ENCODE peak calls at places on chromosome 17, in seven cellular contexts. N is GM12891, V is heart left ventricle, T is A549, D is ovary, X is tibial nerve, U is endothelial cell of umbilical vein. W is an unnamed sample.

GRCh38 chr17:82059272-82060000 is 6.2 kb downstream of the DUS1L start:
- DNase-seq in N (no peak), V (peak; percentile 21), T (no peak), D (no peak), X (no peak), U (no peak), W (no peak)

GRCh38 chr17:79420318-79421243 is 190.3 kb downstream of the RBFOX3 start:
- DNase-seq in N (no peak), V (no peak), T (peak; percentile 51), D (no peak), X (no peak), U (peak; percentile 3), W (peak; percentile 20)

GRCh38 chr17:76446449-76447231 is 6.3 kb downstream of the UBE2O start:
- DNase-seq in N (no peak), V (no peak), T (peak; percentile 96), D (no peak), X (no peak), U (peak; percentile 28), W (peak; percentile 34)

GRCh38 chr17:79986441-79987186 is 49.1 kb downstream of the TBC1D16 start:
- DNase-seq in N (no peak), V (no peak), T (no peak), D (peak; percentile 92), X (no peak), U (no peak), W (no peak)

GRCh38 chr17:80429356-80430275 is 14.6 kb downstream of the ENDOV start:
- DNase-seq in N (no peak), V (no peak), T (no peak), D (no peak), X (no peak), U (no peak), W (no peak)

GRCh38 chr17:673200-673681 is 41.4 kb downstream of the VPS53 start:
- DNase-seq in N (no peak), V (no peak), T (no peak), D (no peak), X (no peak), U (no peak), W (no peak)

GRCh38 chr17:36136439-36136838 is 32.8 kb downstream of the CCL4 start:
- DNase-seq in N (no peak), V (no peak), T (no peak), D (no peak), X (no peak), U (no peak), W (no peak)

GRCh38 chr17:57679356-57679755 is 65.7 kb downstream of the CCDC182 start:
- DNase-seq in N (no peak), V (no peak), T (no peak), D (no peak), X (no peak), U (no peak), W (no peak)

GRCh38 chr17:59783221-59784016 is 76.0 kb downstream of the VMP1 start:
- DNase-seq in N (no peak), V (no peak), T (peak; percentile 58), D (no peak), X (no peak), U (peak; percentile 91), W (peak; percentile 45)

GRCh38 chr17:47239663-47240374 is 13.8 kb upstream of the ITGB3 start:
- DNase-seq in N (no peak), V (peak; percentile 75), T (peak; percentile 50), D (peak; percentile 58), X (peak; percentile 77), U (peak; percentile 99), W (peak; percentile 88)

GRCh38 chr17:31858647-31859486 is at the start of gene COPRS:
- DNase-seq in N (peak; percentile 92), V (peak; percentile 93), T (peak; percentile 81), D (peak; percentile 92), X (peak; percentile 81), U (peak; percentile 78), W (peak; percentile 89)

GRCh38 chr17:81315170-81315884 is 20.2 kb upstream of the SLC38A10 start:
- DNase-seq in N (no peak), V (no peak), T (no peak), D (no peak), X (no peak), U (no peak), W (no peak)

GRCh38 chr17:78885956-78886355 is 17.0 kb downstream of the CEP295NL start:
- DNase-seq in N (no peak), V (no peak), T (no peak), D (no peak), X (no peak), U (no peak), W (no peak)

GRCh38 chr17:19766421-19767270 is 18.5 kb upstream of the ALDH3A1 start:
- DNase-seq in N (peak; percentile 73), V (peak; percentile 81), T (peak; percentile 86), D (peak; percentile 88), X (peak; percentile 70), U (peak; percentile 69), W (peak; percentile 63)

GRCh38 chr17:83032781-83033180 is 46.6 kb upstream of the METRNL start:
- DNase-seq in N (no peak), V (no peak), T (no peak), D (no peak), X (no peak), U (no peak), W (no peak)

GRCh38 chr17:55897301-55897700 is 146.4 kb downstream of the PCTP start:
- DNase-seq in N (no peak), V (no peak), T (no peak), D (no peak), X (no peak), U (no peak), W (no peak)

GRCh38 chr17:76529224-76529642 is 8.3 kb downstream of the CYGB start:
- DNase-seq in N (no peak), V (peak; percentile 91), T (no peak), D (peak; percentile 83), X (peak; percentile 84), U (peak; percentile 40), W (no peak)

GRCh38 chr17:73647331-73647730 is 3.1 kb upstream of the SDK2 start:
- DNase-seq in N (no peak), V (no peak), T (no peak), D (no peak), X (no peak), U (no peak), W (no peak)

GRCh38 chr17:11999715-12000114 is 2.4 kb upstream of the ZNF18 start:
- DNase-seq in N (no peak), V (no peak), T (no peak), D (no peak), X (no peak), U (no peak), W (no peak)

GRCh38 chr17:74351552-74352210 is 10.0 kb downstream of the BTBD17 start:
- DNase-seq in N (no peak), V (no peak), T (no peak), D (no peak), X (no peak), U (no peak), W (peak; percentile 12)

DNA sequence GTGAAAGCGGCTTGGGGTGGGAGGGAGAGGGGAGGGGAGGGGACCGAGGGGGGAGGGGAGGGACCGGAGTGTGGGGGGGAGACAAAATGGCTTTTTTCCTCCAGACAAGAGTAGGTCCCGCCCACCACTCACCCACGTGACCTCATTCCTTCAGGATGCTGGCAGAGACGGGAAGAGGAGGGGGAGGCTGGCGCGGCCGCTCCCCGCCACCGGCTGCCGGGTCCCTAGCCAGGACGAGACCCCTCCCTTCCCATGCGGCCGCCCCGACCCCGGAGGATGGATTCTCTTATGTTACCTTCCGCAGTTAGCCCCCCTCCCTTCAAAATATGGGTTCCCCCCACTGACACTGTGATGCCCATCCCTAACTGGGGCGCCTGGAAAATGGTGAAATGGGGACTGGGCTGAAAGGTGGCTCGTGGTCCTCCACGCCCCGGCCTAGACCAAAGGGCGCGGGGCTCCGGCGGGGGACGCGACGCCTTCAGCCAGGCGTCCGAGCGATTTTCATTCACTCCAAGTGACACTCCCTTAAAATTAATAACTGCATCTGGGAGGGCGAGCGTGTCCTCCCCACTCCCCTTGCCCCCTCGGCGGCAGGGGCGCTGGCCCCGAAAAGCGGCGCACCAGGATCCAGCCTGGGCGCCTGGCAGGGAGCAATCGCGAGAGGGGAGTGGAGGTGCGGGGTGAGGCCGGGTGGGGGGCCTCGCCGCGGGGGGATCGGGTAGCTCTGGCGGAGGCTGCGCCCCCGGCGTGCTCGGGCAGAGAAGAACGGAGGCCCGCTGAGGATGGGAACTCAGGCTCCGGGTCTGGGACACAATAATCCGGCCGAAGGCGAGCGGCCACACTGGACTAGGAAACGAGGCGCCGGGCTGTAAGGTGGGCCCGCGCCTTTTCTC is at the start of gene PCGF2:
- DNase-seq in N (no peak), V (peak; percentile 96), T (peak; percentile 89), D (peak; percentile 95), X (peak; percentile 94), U (peak; percentile 83), W (no peak)
- TF ChIP-seq POLR2A in N (no peak), V (no peak), T (peak; percentile 88), D (peak; percentile 70), X (no peak), U (peak; percentile 70), W (no peak)

DNA sequence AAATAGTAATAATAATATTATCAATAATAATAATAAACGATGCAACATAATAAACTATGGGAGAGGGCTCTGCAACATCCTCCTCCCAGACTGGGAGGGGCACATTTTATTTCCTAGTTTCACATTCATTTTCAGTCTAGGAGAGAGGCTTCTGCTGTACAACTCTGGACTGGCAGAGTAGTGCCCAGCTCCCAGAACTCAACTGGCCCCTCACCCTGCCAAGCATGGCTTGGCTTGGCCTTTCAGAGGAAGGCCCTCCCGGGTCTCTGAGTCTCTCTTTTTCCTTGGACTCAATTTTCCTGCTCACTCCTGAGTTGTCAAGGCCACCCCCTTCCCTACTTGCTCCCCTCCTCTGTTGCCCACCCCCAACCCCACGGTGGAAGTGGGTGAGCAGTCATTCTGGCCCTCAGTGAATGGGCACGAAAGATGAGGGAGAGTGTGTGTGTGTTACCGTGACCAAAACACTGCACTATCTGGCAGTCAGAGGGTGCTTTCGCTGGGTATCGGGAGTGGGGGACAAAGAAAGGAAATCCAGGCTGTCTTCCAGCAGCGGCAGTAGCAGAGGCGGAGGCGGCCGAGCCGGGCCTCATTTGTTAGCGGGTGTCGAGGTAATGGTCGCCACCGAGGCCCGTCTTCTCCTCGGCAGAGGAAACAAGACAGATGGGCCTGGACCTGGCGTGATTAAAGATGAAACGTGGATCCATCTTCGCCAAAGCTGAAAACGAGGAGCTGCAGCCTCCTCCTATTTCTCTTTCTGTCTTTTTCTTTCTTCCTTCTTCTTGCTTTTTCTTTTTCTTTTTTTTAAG is 2.3 kb downstream of the HOXB4 start:
- DNase-seq in N (no peak), V (no peak), T (no peak), D (no peak), X (no peak), U (peak; percentile 65), W (peak; percentile 44)
- TF ChIP-seq POLR2A in N (no peak), V (no peak), T (no peak), D (no peak), X (no peak), U (no peak), W (no peak)

DNA sequence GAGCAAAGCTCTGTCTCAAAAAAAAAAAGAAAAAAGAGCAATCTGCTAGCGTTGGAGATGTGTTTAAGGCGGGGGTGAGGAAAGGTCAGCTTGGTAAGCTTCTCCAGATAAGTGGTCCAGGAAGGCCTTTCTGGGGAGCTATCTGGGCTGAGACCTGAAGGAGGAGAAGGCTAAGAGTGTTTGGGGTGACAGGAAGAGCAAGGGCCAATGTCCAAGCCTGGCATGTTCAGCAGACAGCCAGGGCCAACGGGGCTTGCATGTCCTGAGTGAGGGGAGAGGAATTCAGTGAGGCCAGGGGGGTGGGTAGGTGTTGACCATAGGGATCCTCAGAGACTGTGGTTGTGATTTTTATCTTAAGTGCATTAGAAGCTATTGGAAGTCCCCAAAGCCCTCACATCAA is 15.4 kb downstream of the STAT5A start:
- DNase-seq in N (no peak), V (no peak), T (no peak), D (no peak), X (no peak), U (no peak), W (no peak)
- TF ChIP-seq POLR2A in N (no peak), V (no peak), T (no peak), D (no peak), X (no peak), U (no peak), W (no peak)

GRCh38 chr17:7184091-7184488 is 4.9 kb upstream of the ASGR1 start:
- DNase-seq in N (no peak), V (peak; percentile 65), T (no peak), D (no peak), X (no peak), U (no peak), W (no peak)
- TF ChIP-seq POLR2A in N (no peak), V (no peak), T (no peak), D (no peak), X (no peak), U (no peak), W (no peak)